ENCODE peak calls at places on chromosome 15, in five cellular contexts. U, W, T, H and P are unnamed samples.

GRCh38 chr15:93485922-93486327 is 396.9 kb upstream of the RGMA start:
- DNase-seq in H (no peak), T (no peak), W (no peak), U (peak; percentile 37), P (no peak)

GRCh38 chr15:60121845-60122244 is 117.7 kb downstream of the FOXB1 start:
- DNase-seq in W (no peak), H (no peak), U (no peak), T (no peak), P (no peak)

GRCh38 chr15:83304861-83305661 is 20.6 kb upstream of the BNC1 start:
- DNase-seq in T (no peak), W (no peak), U (no peak), H (no peak), P (no peak)

GRCh38 chr15:40957041-40957555 is 3.8 kb downstream of the CHAC1 start:
- DNase-seq in W (no peak), T (no peak), H (no peak), U (no peak), P (no peak)

GRCh38 chr15:47384316-47384715 is 333.0 kb upstream of the SEMA6D start:
- DNase-seq in W (no peak), U (peak; percentile 15), H (peak; percentile 96), T (peak; percentile 96), P (peak; percentile 92)

GRCh38 chr15:22808240-22808639 is 21.8 kb downstream of the NIPA1 start:
- DNase-seq in H (no peak), U (no peak), W (no peak), T (no peak), P (no peak)

GRCh38 chr15:86382341-86382740 is 302.7 kb downstream of the AGBL1 start:
- DNase-seq in T (no peak), H (no peak), W (no peak), U (no peak), P (no peak)

GRCh38 chr15:44038801-44039200 is 156.3 kb downstream of the FRMD5 start:
- DNase-seq in W (no peak), U (no peak), T (peak; percentile 41), H (no peak), P (peak; percentile 30)

DNA sequence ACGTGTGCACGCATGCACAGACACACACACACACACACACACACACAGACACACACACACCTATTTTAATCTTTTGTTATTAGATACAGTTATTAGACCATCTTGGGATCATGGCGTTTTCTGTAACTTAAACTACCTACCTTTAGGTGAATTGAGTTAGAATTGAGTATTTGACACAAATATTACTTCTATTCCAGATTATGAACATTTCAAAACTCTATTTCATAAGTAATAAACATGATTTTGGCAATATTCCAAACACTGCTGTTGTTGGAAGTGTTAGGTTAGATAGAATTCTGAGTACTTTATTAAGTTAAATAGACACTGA is 65.6 kb downstream of the GLCE start:
- DNase-seq in U (no peak), T (no peak), W (no peak), H (no peak), P (no peak)
- TF ChIP-seq CTCF in U (no peak), T (no peak), W (no peak), H (no peak), P (no peak)

GRCh38 chr15:48406911-48407310 is 75.7 kb downstream of the DUT start:
- DNase-seq in T (no peak), W (no peak), U (no peak), H (no peak), P (no peak)
- TF ChIP-seq CTCF in T (peak; percentile 34), W (no peak), U (no peak), H (peak; percentile 40), P (peak; percentile 52)

GRCh38 chr15:89111352-89111751 is 23.1 kb downstream of the ABHD2 start:
- DNase-seq in U (no peak), W (no peak), T (no peak), H (no peak), P (no peak)
- TF ChIP-seq CTCF in U (no peak), W (no peak), T (no peak), H (no peak), P (no peak)

GRCh38 chr15:99909914-99910313 is 176.7 kb upstream of the LYSMD4 start:
- DNase-seq in T (peak; percentile 11), H (no peak), W (peak; percentile 50), U (no peak), P (peak; percentile 11)
- TF ChIP-seq CTCF in T (no peak), H (peak; percentile 12), W (peak; percentile 32), U (peak; percentile 60), P (peak; percentile 2)

GRCh38 chr15:92384391-92384790 is 9.3 kb upstream of the ST8SIA2 start:
- DNase-seq in H (no peak), U (no peak), T (no peak), W (no peak), P (no peak)
- TF ChIP-seq CTCF in H (no peak), U (no peak), T (no peak), W (no peak), P (no peak)

DNA sequence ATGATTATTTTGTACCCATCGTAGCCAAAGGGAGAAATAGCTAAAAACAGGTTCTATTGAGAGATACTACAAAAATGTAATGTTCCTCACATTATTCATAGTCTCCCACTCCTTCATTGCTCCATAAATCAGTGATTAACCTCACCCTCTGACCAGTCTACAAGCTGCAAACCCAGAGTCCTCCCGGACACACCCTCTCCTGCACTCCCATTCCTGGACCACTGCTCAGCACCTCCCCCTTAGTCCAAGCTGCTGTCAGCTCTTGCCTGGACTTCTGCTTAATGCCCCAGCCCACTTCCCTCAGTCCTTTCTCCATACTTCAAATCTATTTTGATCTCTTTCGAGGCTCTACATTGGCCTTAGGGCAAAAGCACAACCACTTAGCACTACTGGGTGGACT is 79.5 kb upstream of the FAM98B start:
- DNase-seq in U (peak; percentile 13), W (no peak), T (no peak), H (no peak), P (no peak)
- TF ChIP-seq CTCF in U (no peak), W (no peak), T (no peak), H (no peak), P (no peak)

GRCh38 chr15:25436707-25437106 is 2.1 kb downstream of the UBE3A start:
- DNase-seq in W (no peak), H (no peak), T (no peak), U (no peak), P (no peak)

GRCh38 chr15:25427861-25428260 is 11.0 kb downstream of the UBE3A start:
- DNase-seq in H (peak; percentile 22), W (no peak), U (no peak), T (no peak), P (peak; percentile 34)

GRCh38 chr15:25435474-25436243 is 3.2 kb downstream of the UBE3A start:
- DNase-seq in T (peak; percentile 41), U (no peak), W (no peak), H (no peak), P (no peak)

GRCh38 chr15:25426896-25427610 is 11.8 kb downstream of the UBE3A start:
- DNase-seq in H (no peak), U (no peak), T (no peak), W (no peak), P (no peak)

DNA sequence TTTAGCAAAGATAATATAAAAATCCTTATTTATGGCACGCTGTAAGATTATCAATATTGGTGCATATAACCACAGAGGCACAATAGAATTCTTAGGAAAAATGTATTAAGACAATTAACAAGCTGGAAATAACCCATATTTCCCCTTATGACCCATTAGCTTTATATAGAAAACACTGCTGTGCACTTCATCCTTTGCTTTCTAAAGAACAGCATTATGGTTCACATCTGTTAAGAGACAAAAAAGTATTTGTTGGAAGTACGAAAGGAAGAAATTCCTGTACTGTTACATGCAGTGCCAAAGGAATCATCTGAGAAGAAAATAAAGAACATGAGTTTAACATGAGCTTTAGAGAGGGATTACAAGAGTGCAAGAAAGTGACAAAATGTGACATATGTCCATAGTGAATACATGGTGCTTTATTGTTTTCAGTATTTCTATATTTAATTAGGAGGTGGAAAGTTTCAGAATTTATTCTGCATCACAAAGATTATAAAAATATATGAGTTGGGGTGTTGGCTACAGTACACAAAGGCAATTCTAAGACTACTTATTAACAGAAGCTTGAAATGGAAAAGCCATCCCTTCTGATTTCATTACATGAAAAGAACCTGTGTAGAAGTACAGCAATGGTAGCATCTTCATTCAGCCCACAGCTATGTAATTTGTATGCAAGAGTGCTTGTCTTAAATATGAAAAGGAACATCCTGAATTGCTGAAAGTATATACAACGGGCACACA is 6.8 kb downstream of the UBE3A start:
- DNase-seq in U (no peak), H (no peak), T (no peak), W (no peak), P (no peak)
- TF ChIP-seq CTCF in U (no peak), H (no peak), T (no peak), W (no peak), P (no peak)